ENCODE peak calls at places on chromosomes 3 and 15, in eight cellular contexts. P, V, A, C, S, L, W and H are unnamed samples.

GRCh38 chr15:73869216-73869995 is 4.0 kb upstream of the TBC1D21 start:
- DNase-seq in P (no peak), V (no peak), A (no peak), C (no peak), S (no peak), L (no peak), W (no peak), H (no peak)

GRCh38 chr3:36774072-36774471 is 9.7 kb upstream of the DCLK3 start:
- DNase-seq in P (no peak), V (peak), A (no peak), C (peak), S (no peak), L (no peak), W (no peak), H (no peak)

GRCh38 chr3:126556637-126557414 is 1.9 kb downstream of the C3orf22 start:
- DNase-seq in P (no peak), V (no peak), A (peak), C (no peak), S (no peak), L (peak), W (no peak), H (no peak)

GRCh38 chr3:57094606-57095005 is 34.1 kb downstream of the SPATA12 start:
- DNase-seq in P (peak), V (peak), A (no peak), C (peak), S (no peak), L (no peak), W (no peak), H (no peak)

GRCh38 chr3:21573291-21573690 is 177.7 kb downstream of the ZNF385D start:
- DNase-seq in P (no peak), V (peak), A (no peak), C (peak), S (no peak), L (no peak), W (no peak), H (no peak)

GRCh38 chr3:58032186-58032585 is 24.0 kb downstream of the FLNB start:
- DNase-seq in P (no peak), V (no peak), A (no peak), C (peak), S (no peak), L (no peak), W (no peak), H (no peak)

GRCh38 chr15:93028632-93029612 is 60.1 kb downstream of the RGMA start:
- DNase-seq in P (peak), V (peak), A (peak), C (peak), S (peak), L (no peak), W (no peak), H (peak)

GRCh38 chr3:17307889-17308288 is 423.1 kb downstream of the PLCL2 start:
- DNase-seq in P (no peak), V (no peak), A (no peak), C (no peak), S (no peak), L (no peak), W (no peak), H (no peak)

GRCh38 chr3:7029562-7029961 is 168.6 kb downstream of the GRM7 start:
- DNase-seq in P (no peak), V (no peak), A (no peak), C (no peak), S (no peak), L (no peak), W (no peak), H (no peak)

GRCh38 chr3:55436644-55437043 is 50.5 kb downstream of the WNT5A start:
- DNase-seq in P (no peak), V (no peak), A (no peak), C (no peak), S (no peak), L (no peak), W (no peak), H (no peak)

GRCh38 chr3:120497318-120497717 is 46.5 kb upstream of the FSTL1 start:
- DNase-seq in P (peak), V (peak), A (no peak), C (peak), S (no peak), L (no peak), W (no peak), H (no peak)

GRCh38 chr15:98776607-98777281 is 128.4 kb downstream of the IGF1R start:
- DNase-seq in P (no peak), V (peak), A (no peak), C (peak), S (no peak), L (no peak), W (no peak), H (no peak)

GRCh38 chr3:43285644-43286043 is 696 bp upstream of the SNRK start:
- DNase-seq in P (no peak), V (no peak), A (no peak), C (no peak), S (peak), L (peak), W (no peak), H (no peak)

GRCh38 chr15:85708402-85708932 is 86.3 kb downstream of the KLHL25 start:
- DNase-seq in P (no peak), V (no peak), A (no peak), C (peak), S (peak), L (no peak), W (no peak), H (no peak)

GRCh38 chr3:65035231-65035630 is 347.4 kb upstream of the ADAMTS9 start:
- DNase-seq in P (no peak), V (no peak), A (no peak), C (no peak), S (no peak), L (no peak), W (no peak), H (no peak)

GRCh38 chr3:27591811-27592210 is 107.6 kb upstream of the SLC4A7 start:
- DNase-seq in P (no peak), V (no peak), A (no peak), C (no peak), S (no peak), L (no peak), W (no peak), H (no peak)

GRCh38 chr15:79957741-79958140 is 13.3 kb downstream of the BCL2A1 start:
- DNase-seq in P (no peak), V (no peak), A (no peak), C (peak), S (no peak), L (no peak), W (no peak), H (no peak)

GRCh38 chr15:60000824-60001641 is 3.1 kb upstream of the FOXB1 start:
- DNase-seq in P (no peak), V (no peak), A (no peak), C (no peak), S (no peak), L (no peak), W (no peak), H (no peak)

GRCh38 chr3:157082305-157082981 is 77.5 kb downstream of the CCNL1 start:
- DNase-seq in P (peak), V (peak), A (peak), C (peak), S (no peak), L (no peak), W (no peak), H (no peak)

GRCh38 chr3:42653560-42654330 is at the start of gene ZBTB47:
- DNase-seq in P (no peak), V (peak), A (no peak), C (no peak), S (peak), L (peak), W (peak), H (no peak)

GRCh38 chr15:44532689-44533088 is 4.3 kb upstream of the EIF3J start:
- DNase-seq in P (no peak), V (no peak), A (no peak), C (no peak), S (no peak), L (no peak), W (no peak), H (no peak)
- TF ChIP-seq CTCF in P (no peak), V (no peak), A (no peak), C (peak), S (no peak), L (peak), W (no peak), H (no peak)

GRCh38 chr3:47244531-47245100 is 38.0 kb downstream of the KIF9 start:
- DNase-seq in P (no peak), V (no peak), A (no peak), C (no peak), S (no peak), L (no peak), W (no peak), H (no peak)

GRCh38 chr3:47245271-47245670 is 37.3 kb downstream of the KIF9 start:
- DNase-seq in P (no peak), V (no peak), A (no peak), C (no peak), S (no peak), L (no peak), W (no peak), H (no peak)

GRCh38 chr3:47247131-47248064 is 35.2 kb downstream of the KIF9 start:
- DNase-seq in P (no peak), V (no peak), A (no peak), C (no peak), S (no peak), L (no peak), W (no peak), H (no peak)

GRCh38 chr3:47251689-47252088 is 30.9 kb downstream of the KIF9 start:
- DNase-seq in P (no peak), V (no peak), A (no peak), C (no peak), S (no peak), L (no peak), W (no peak), H (no peak)

GRCh38 chr3:47250309-47251060 is 32.1 kb downstream of the KIF9 start:
- DNase-seq in P (no peak), V (peak), A (no peak), C (peak), S (peak), L (peak), W (no peak), H (no peak)
- TF ChIP-seq CTCF in P (peak), V (peak), A (no peak), C (peak), S (no peak), L (peak), W (no peak), H (no peak)

GRCh38 chr3:54433846-54434245 is 311.5 kb downstream of the CACNA2D3 start:
- DNase-seq in P (no peak), V (no peak), A (no peak), C (no peak), S (no peak), L (peak), W (no peak), H (no peak)
- TF ChIP-seq CTCF in P (no peak), V (no peak), A (no peak), C (no peak), S (no peak), L (peak), W (no peak), H (no peak)

GRCh38 chr15:44593042-44593736 is 56.2 kb downstream of the EIF3J start:
- DNase-seq in P (no peak), V (peak), A (no peak), C (peak), S (no peak), L (no peak), W (no peak), H (no peak)
- TF ChIP-seq CTCF in P (peak), V (peak), A (no peak), C (peak), S (peak), L (peak), W (no peak), H (peak)

GRCh38 chr3:110248666-110249065 is 823.0 kb upstream of the NECTIN3 start:
- DNase-seq in P (no peak), V (peak), A (no peak), C (peak), S (no peak), L (no peak), W (no peak), H (no peak)

GRCh38 chr3:110253794-110254193 is 817.8 kb upstream of the NECTIN3 start:
- DNase-seq in P (no peak), V (no peak), A (no peak), C (no peak), S (no peak), L (no peak), W (no peak), H (no peak)

GRCh38 chr3:110254591-110254990 is 817.0 kb upstream of the NECTIN3 start:
- DNase-seq in P (no peak), V (no peak), A (no peak), C (no peak), S (no peak), L (no peak), W (no peak), H (no peak)
- TF ChIP-seq CTCF in P (no peak), V (no peak), A (no peak), C (no peak), S (no peak), L (no peak), W (no peak), H (no peak)